ENCODE peak calls at places on chromosomes 11 and 22, in eight cellular contexts. E is tibial nerve, X is stomach, R is A549, F is H1, W is K562, U is spleen, H is right lobe of liver. Z is an unnamed sample.

GRCh38 chr11:128692750-128693578 is 908 bp upstream of the FLI1 start:
- DNase-seq in R (no peak), U (peak), E (no peak), X (no peak), F (peak), H (peak), W (no peak), Z (no peak)

GRCh38 chr11:93537767-93538261 is 5.4 kb downstream of the SMCO4 start:
- DNase-seq in U (peak), R (no peak), H (peak), X (peak), F (no peak), W (no peak), E (no peak), Z (peak)

GRCh38 chr11:108787105-108787504 is 122.2 kb downstream of the DDX10 start:
- DNase-seq in H (no peak), W (no peak), F (no peak), E (no peak), U (no peak), X (no peak), R (no peak), Z (no peak)

GRCh38 chr11:63705526-63705925 is 24.2 kb downstream of the RTN3 start:
- DNase-seq in U (no peak), E (no peak), X (no peak), R (no peak), W (no peak), F (no peak), H (no peak), Z (no peak)

GRCh38 chr22:50481440-50482106 is at the start of gene ADM2:
- DNase-seq in E (no peak), H (no peak), F (peak), U (peak), W (peak), X (peak), R (peak), Z (peak)

GRCh38 chr11:110883266-110883665 is 171.0 kb upstream of the ARHGAP20 start:
- DNase-seq in U (no peak), X (no peak), R (no peak), H (no peak), F (no peak), W (no peak), E (no peak), Z (no peak)

GRCh38 chr22:37176464-37177061 is 11.5 kb downstream of the C1QTNF6 start:
- DNase-seq in H (peak), F (no peak), E (peak), W (peak), X (peak), R (no peak), U (peak), Z (peak)

GRCh38 chr11:79269923-79270322 is 170.9 kb downstream of the TENM4 start:
- DNase-seq in H (no peak), F (no peak), W (no peak), X (no peak), R (no peak), E (no peak), U (no peak), Z (peak)

GRCh38 chr11:67628710-67629385 is 889 bp downstream of the NUDT8 start:
- DNase-seq in E (no peak), R (no peak), U (no peak), X (no peak), W (no peak), H (peak), F (no peak), Z (no peak)

GRCh38 chr11:94814238-94814976 is 46.3 kb downstream of the AMOTL1 start:
- DNase-seq in R (no peak), U (no peak), F (no peak), H (no peak), W (no peak), E (no peak), X (no peak), Z (no peak)

GRCh38 chr11:119365071-119365591 is 16.4 kb downstream of the USP2 start:
- DNase-seq in E (no peak), X (no peak), R (no peak), F (no peak), H (peak), W (no peak), U (peak), Z (no peak)

GRCh38 chr11:117685566-117685965 is 111.5 kb downstream of the DSCAML1 start:
- DNase-seq in H (no peak), X (no peak), U (no peak), E (no peak), W (no peak), R (no peak), F (no peak), Z (no peak)

GRCh38 chr11:115500547-115501503 is 3.4 kb downstream of the CADM1 start:
- DNase-seq in H (no peak), W (no peak), E (no peak), R (no peak), U (no peak), X (no peak), F (no peak), Z (no peak)

GRCh38 chr11:77154381-77155081 is 26.5 kb downstream of the MYO7A start:
- DNase-seq in H (peak), R (no peak), F (no peak), U (no peak), X (peak), E (no peak), W (no peak), Z (peak)

GRCh38 chr11:77151804-77152513 is 23.9 kb downstream of the MYO7A start:
- DNase-seq in F (no peak), H (no peak), R (no peak), X (no peak), E (no peak), W (no peak), U (no peak), Z (no peak)

GRCh38 chr11:77152846-77153245 is 24.8 kb downstream of the MYO7A start:
- DNase-seq in F (no peak), E (no peak), H (no peak), U (no peak), W (no peak), X (no peak), R (no peak), Z (no peak)

GRCh38 chr11:77155082-77155475 is 27.0 kb downstream of the MYO7A start:
- DNase-seq in H (no peak), W (no peak), E (no peak), F (no peak), U (no peak), X (no peak), R (no peak), Z (no peak)

GRCh38 chr11:77153276-77154185 is 25.5 kb downstream of the MYO7A start:
- DNase-seq in H (no peak), W (no peak), X (no peak), F (no peak), E (no peak), R (no peak), U (no peak), Z (no peak)
- TF ChIP-seq POLR2A in H (no peak), W (no peak), X (no peak), F (no peak), E (no peak), R (no peak), U (no peak), Z (no peak)

GRCh38 chr11:65545853-65546216 is 12.3 kb downstream of the LTBP3 start:
- DNase-seq in H (no peak), U (peak), R (no peak), E (no peak), X (no peak), F (no peak), W (no peak), Z (no peak)
- H3K4me3 ChIP-seq in H (peak), U (no peak), R (no peak), E (no peak), X (peak), F (peak), W (peak), Z (no peak)

GRCh38 chr11:12694182-12694531 is 19.9 kb downstream of the TEAD1 start:
- DNase-seq in E (no peak), W (no peak), F (no peak), X (peak), U (no peak), H (no peak), R (no peak), Z (peak)
- TF ChIP-seq POLR2A in E (no peak), W (no peak), F (no peak), X (no peak), U (no peak), H (no peak), R (no peak), Z (no peak)

DNA sequence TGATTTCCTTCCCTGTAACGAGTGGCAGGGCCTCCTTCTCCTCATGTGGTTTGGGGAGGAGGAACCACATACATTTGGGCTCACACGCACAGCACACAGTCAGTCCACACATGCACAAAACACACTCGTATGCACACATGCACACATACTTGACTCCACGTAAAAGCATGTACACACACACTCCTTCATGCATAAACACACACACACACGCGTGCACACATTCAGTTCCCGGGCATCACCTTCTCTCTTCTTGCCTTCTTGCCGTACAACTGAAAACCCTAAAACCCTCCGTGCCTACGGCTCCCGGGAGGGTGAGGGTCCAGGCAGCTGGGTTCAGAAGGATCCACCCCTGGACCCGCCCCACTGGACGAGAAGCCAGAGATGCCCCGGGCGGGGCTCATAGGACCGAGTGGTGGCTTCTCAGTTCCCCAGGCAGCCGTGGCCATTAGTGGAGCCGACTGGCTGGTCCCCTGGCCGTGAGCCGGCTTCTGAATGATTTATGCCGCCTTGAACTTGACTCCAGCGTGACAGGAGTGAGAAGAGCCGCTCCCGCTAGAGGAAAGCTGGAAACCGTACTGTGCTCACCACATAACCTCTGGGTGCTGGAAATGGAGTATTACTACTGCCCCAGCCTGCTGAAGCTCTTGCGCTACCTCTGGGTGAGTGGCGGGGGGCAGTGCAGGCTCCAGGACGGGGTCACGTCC is 117.4 kb downstream of the KIAA1671 start:
- DNase-seq in U (no peak), X (no peak), R (no peak), E (no peak), W (no peak), F (no peak), H (no peak), Z (peak)
- H3K4me3 ChIP-seq in U (no peak), X (peak), R (no peak), E (peak), W (no peak), F (no peak), H (no peak), Z (no peak)

GRCh38 chr11:72410956-72411355 is 23.4 kb downstream of the CLPB start:
- DNase-seq in F (no peak), U (no peak), X (no peak), H (no peak), W (no peak), E (no peak), R (no peak), Z (no peak)

GRCh38 chr11:72409458-72409857 is 24.9 kb downstream of the CLPB start:
- DNase-seq in W (no peak), F (no peak), X (no peak), H (no peak), U (no peak), R (no peak), E (no peak), Z (no peak)

GRCh38 chr11:72413914-72414628 is 20.3 kb downstream of the CLPB start:
- DNase-seq in W (peak), H (peak), E (peak), X (peak), R (peak), F (peak), U (peak), Z (peak)

GRCh38 chr11:72406536-72407507 is 27.5 kb downstream of the CLPB start:
- DNase-seq in X (no peak), R (no peak), E (no peak), H (no peak), W (no peak), U (no peak), F (no peak), Z (no peak)

DNA sequence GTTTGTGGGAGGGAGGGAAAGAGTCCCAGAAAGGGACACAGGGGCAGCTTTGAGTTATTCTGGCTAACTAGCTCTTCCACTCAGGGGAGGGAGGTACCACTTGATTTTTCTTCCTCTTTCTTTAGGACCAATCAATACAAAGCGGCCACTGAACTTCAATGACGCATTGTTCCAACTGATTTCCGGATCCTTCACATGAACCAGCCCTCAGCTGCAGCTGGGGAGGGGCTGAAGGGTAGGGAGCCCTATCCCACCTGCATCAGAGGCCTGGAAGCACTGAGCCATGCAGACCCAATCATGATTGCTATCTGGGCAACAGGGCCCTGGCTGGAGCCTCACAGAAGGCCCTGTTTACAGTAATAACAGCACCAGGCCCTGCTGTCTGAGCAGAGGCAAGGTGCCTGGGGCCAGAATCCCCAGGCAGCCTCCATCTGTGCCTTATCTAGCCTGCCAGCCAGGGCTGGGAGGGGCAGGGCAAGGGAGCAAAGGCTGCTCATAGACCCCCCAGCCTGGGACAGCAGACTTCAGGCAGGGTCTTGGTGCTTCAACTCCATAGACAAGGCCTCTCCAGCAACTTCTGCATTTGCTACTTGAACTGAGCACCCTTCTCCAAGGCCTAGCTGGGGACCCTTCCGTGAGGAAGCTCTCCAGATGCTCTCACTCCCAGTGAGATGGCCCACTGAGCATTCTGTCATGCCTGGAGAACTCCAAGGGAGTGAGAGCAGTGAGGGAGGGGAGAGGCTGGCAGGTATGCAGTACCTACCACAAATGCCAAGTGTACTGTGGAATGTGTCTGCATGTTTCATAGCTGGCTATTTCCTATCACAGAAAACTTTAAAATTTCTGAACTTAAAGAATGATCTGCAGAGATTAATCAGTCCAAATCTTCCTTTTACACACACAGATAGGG is 22.5 kb downstream of the CLPB start:
- DNase-seq in W (peak), E (no peak), U (peak), R (no peak), X (no peak), H (no peak), F (no peak), Z (peak)
- TF ChIP-seq POLR2A in W (no peak), E (no peak), U (no peak), R (no peak), X (no peak), H (peak), F (no peak), Z (no peak)

GRCh38 chr22:46052801-46053562 is 76.0 kb upstream of the WNT7B start:
- DNase-seq in U (peak), H (peak), X (peak), R (no peak), W (no peak), F (no peak), E (peak), Z (peak)
- H3K4me3 ChIP-seq in U (peak), H (peak), X (peak), R (peak), W (no peak), F (no peak), E (peak), Z (peak)

DNA sequence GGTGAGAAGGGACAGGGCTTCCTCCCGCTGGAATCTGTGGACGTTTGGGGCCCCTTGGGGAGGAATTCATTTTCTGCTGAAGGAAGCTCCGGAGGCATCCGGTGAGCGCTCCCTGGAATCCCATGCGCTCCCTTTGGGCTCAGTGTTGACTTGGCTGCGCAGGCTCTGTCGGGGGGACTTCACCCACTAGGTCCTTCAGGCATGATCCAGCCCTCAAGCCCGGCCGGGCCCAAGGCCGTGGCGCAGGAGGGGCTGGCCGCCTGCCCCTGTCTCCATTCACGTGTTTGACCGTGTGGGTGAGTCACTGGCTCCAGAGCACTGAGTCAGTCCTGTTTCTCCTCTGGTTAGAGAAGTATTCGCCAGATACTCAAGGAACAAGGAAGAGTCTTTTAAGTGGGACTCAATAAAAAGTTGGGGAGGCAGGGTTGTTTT is 1.4 kb downstream of the CTTN start:
- DNase-seq in R (peak), F (peak), X (peak), W (peak), H (peak), U (no peak), E (peak), Z (peak)
- TF ChIP-seq POLR2A in R (peak), F (peak), X (no peak), W (peak), H (no peak), U (no peak), E (no peak), Z (no peak)

DNA sequence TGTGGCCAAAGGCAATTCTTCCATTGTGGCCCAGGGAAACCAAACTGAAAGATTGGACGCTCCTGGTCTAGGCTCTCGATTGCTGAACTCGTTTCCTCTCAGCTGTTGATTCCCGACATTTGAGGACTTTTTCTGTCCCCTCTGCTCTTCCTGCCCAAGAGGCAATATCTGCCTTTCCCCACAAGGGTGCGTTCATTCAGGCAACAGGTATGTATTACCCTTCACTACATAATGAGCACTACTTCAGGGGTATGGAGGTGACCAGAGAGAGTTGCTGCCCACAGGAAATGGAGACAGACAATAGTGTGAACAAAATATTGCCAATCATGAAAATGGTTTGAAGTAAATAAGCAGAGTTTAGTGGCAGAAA is 8.2 kb downstream of the PTH start:
- DNase-seq in H (no peak), F (peak), X (no peak), R (peak), U (no peak), W (peak), E (no peak), Z (no peak)
- H3K4me3 ChIP-seq in H (no peak), F (peak), X (no peak), R (peak), U (no peak), W (no peak), E (no peak), Z (no peak)

Z was measured in thyroid gland.